ENCODE peak calls at places on chromosomes 16 and 17, in eight cellular contexts. B is stomach, C is suprapubic skin, H is esophagus squamous epithelium, X is Peyer's patch, N is gastrocnemius medialis, K is A549, F is HCT116. D is an unnamed sample.

GRCh38 chr17:44284024-44284400 is 16.1 kb upstream of the SLC4A1 start:
- DNase-seq in B (no peak), C (no peak), H (no peak), X (no peak), N (no peak), K (no peak), F (no peak), D (no peak)

GRCh38 chr17:43857141-43857540 is 10.2 kb downstream of the CD300LG start:
- DNase-seq in B (no peak), C (no peak), H (no peak), X (no peak), N (no peak), K (no peak), F (no peak), D (no peak)

GRCh38 chr17:8320990-8321389 is 10.9 kb downstream of the ARHGEF15 start:
- DNase-seq in B (no peak), C (no peak), H (no peak), X (no peak), N (no peak), K (peak), F (peak), D (no peak)

GRCh38 chr17:10198509-10199249 is at the start of gene GAS7:
- DNase-seq in B (peak), C (peak), H (no peak), X (peak), N (peak), K (no peak), F (no peak), D (no peak)

GRCh38 chr17:720706-721539 is 6.3 kb upstream of the VPS53 start:
- DNase-seq in B (no peak), C (no peak), H (no peak), X (no peak), N (no peak), K (no peak), F (no peak), D (no peak)

GRCh38 chr17:82489117-82489516 is 30.4 kb upstream of the FOXK2 start:
- DNase-seq in B (no peak), C (peak), H (no peak), X (no peak), N (peak), K (no peak), F (no peak), D (no peak)

GRCh38 chr17:15918661-15919259 is 26.2 kb upstream of the ADORA2B start:
- DNase-seq in B (peak), C (no peak), H (no peak), X (no peak), N (no peak), K (peak), F (no peak), D (no peak)

GRCh38 chr16:10957771-10958486 is 13.6 kb downstream of the CLEC16A start:
- DNase-seq in B (no peak), C (no peak), H (no peak), X (no peak), N (no peak), K (no peak), F (no peak), D (peak)

GRCh38 chr16:57794849-57795430 is 7.4 kb downstream of the KIFC3 start:
- DNase-seq in B (no peak), C (no peak), H (no peak), X (no peak), N (no peak), K (no peak), F (no peak), D (no peak)

GRCh38 chr17:12990041-12990808 is 27.6 kb downstream of the ELAC2 start:
- DNase-seq in B (peak), C (no peak), H (no peak), X (no peak), N (peak), K (no peak), F (no peak), D (no peak)

GRCh38 chr17:67266496-67266895 is 21.5 kb upstream of the HELZ start:
- DNase-seq in B (no peak), C (no peak), H (no peak), X (no peak), N (no peak), K (no peak), F (no peak), D (no peak)

GRCh38 chr17:57508706-57509105 is 236.4 kb downstream of the CCDC182 start:
- DNase-seq in B (no peak), C (no peak), H (no peak), X (no peak), N (no peak), K (no peak), F (no peak), D (no peak)

GRCh38 chr16:65032397-65032796 is 89.5 kb downstream of the CDH11 start:
- DNase-seq in B (no peak), C (no peak), H (no peak), X (no peak), N (no peak), K (no peak), F (no peak), D (no peak)

GRCh38 chr16:67447508-67448076 is 16.7 kb downstream of the HSD11B2 start:
- DNase-seq in B (peak), C (no peak), H (no peak), X (no peak), N (peak), K (peak), F (peak), D (peak)

GRCh38 chr17:7878234-7878633 is 10.4 kb upstream of the CHD3 start:
- DNase-seq in B (no peak), C (no peak), H (no peak), X (no peak), N (no peak), K (no peak), F (no peak), D (no peak)

GRCh38 chr16:19704321-19705130 is 13.5 kb downstream of the KNOP1 start:
- DNase-seq in B (no peak), C (no peak), H (no peak), X (no peak), N (peak), K (peak), F (no peak), D (no peak)

GRCh38 chr17:68491381-68491849 is 20.8 kb upstream of the PRKAR1A start:
- DNase-seq in B (no peak), C (no peak), H (no peak), X (peak), N (peak), K (no peak), F (no peak), D (no peak)

GRCh38 chr17:45077643-45078042 is 16.5 kb downstream of the NMT1 start:
- DNase-seq in B (no peak), C (no peak), H (no peak), X (no peak), N (no peak), K (no peak), F (no peak), D (no peak)

GRCh38 chr16:78407191-78407590 is 307.7 kb downstream of the WWOX start:
- DNase-seq in B (no peak), C (no peak), H (no peak), X (no peak), N (no peak), K (no peak), F (no peak), D (no peak)

GRCh38 chr16:85273293-85273692 is 161.0 kb upstream of the CIBAR2 start:
- DNase-seq in B (no peak), C (no peak), H (no peak), X (no peak), N (no peak), K (no peak), F (no peak), D (no peak)

GRCh38 chr16:12271006-12271405 is 294.5 kb downstream of the SNX29 start:
- DNase-seq in B (no peak), C (no peak), H (no peak), X (no peak), N (no peak), K (peak), F (peak), D (no peak)

GRCh38 chr16:2483160-2483559 is 8.2 kb downstream of the TBC1D24 start:
- DNase-seq in B (no peak), C (no peak), H (no peak), X (no peak), N (no peak), K (no peak), F (no peak), D (no peak)

GRCh38 chr17:66335797-66336196 is 33.4 kb downstream of the PRKCA start:
- DNase-seq in B (no peak), C (no peak), H (no peak), X (no peak), N (no peak), K (no peak), F (no peak), D (no peak)

GRCh38 chr17:14827394-14827793 is 437.7 kb downstream of the PMP22 start:
- DNase-seq in B (no peak), C (no peak), H (no peak), X (no peak), N (no peak), K (no peak), F (no peak), D (no peak)

GRCh38 chr16:2086136-2086742 is 38.5 kb downstream of the TSC2 start:
- DNase-seq in B (peak), C (no peak), H (no peak), X (no peak), N (no peak), K (no peak), F (no peak), D (no peak)

GRCh38 chr16:87601322-87602004 is 845 bp upstream of the JPH3 start:
- DNase-seq in B (no peak), C (no peak), H (no peak), X (no peak), N (no peak), K (no peak), F (no peak), D (no peak)

GRCh38 chr16:66432429-66432828 is 5.3 kb downstream of the BEAN1 start:
- DNase-seq in B (no peak), C (no peak), H (no peak), X (no peak), N (no peak), K (no peak), F (no peak), D (no peak)

DNA sequence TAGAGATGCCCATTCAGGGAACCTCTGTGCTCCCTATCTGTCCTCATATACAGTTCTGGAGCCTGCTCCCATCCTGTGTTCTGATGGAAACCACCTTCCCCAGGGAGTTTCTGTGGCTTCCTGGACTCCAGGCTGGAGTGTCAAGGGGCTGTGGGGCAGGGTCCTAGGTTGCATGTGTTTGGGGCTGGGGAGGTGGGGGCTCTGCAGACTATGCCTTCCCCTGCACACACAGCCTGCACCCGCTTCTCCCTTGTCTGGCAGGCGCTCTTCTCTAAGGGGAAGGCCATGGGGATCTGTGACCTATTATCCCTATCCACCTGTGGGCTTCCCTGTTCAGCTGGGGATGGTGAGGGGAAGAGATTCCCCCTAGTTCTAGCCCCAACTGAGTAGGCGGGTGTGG is 14.3 kb downstream of the RARA start:
- DNase-seq in B (no peak), C (no peak), H (no peak), X (no peak), N (no peak), K (no peak), F (no peak), D (no peak)
- TF ChIP-seq POLR2A in B (no peak), C (no peak), H (no peak), X (no peak), N (no peak), K (no peak), F (no peak), D (no peak)

DNA sequence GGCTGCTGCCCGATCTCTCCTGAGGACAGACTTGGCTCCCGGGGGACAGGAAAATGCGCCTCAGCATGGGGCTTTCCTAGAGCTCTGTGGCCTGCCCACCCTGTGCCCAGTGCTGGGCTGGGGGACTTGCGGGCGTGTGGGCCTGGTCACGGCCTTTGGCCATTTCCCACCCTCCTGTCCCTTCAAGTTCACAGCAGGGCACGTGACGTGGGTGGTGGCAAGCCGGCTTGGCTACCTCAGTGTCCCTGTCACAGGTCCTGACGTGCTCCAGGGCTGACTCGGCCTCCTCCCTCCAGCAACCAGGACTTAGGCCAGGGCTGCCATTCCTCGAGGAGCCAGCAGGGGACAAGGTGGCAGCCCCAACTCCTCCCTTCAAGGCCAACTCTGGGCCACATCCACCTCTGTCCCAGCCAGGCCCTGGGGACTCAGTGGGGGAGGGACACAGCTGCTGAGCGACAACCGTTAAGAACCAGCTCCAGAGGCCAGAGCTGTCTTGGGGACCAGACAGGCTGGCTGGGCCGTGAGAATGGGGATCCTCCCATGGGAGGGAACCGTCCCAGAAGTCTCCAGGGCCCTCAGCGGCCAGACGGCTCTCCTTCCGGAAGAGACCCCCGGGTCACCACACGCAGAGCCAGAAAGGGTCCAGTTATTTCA is 981 bp upstream of the UNC13D start:
- DNase-seq in B (peak), C (peak), H (no peak), X (peak), N (peak), K (peak), F (peak), D (peak)
- TF ChIP-seq POLR2A in B (peak), C (no peak), H (no peak), X (no peak), N (peak), K (no peak), F (no peak), D (peak)

DNA sequence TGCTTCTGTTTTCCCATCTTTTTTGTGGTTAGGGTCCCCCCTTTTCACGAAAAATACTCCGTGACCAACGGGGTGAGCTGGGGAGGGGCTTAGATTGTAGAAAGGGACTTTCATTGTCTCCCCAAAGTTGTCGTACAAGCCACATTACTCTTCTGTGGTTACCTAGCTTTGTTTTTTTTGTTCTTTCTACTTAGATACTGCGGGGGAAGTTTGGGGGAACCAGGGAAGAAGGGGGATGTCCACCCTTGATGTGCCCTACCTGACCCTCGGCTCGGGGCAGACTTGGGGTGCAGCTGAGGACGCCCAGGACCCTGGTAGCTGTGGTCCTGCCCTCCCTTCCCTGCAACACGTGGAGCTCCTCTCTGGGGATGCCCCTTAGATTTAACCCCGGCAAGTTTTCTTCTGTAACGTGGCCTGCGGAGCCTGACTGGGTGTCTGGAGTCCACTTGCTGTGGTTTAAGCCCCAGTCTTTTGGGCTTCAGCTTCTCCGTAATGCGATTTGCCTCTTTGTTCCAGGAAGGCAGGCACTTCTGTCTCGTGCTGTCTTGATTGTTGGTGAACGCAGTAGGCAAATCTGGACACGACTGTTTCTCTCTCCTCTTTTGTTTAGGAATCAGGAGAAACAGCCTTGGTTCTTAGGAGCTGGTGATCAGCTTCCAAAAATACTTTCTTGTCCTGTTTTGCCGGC is 895 bp downstream of the ABCC1 start:
- DNase-seq in B (peak), C (no peak), H (no peak), X (peak), N (peak), K (no peak), F (no peak), D (peak)
- TF ChIP-seq POLR2A in B (no peak), C (no peak), H (no peak), X (no peak), N (no peak), K (no peak), F (no peak), D (no peak)

GRCh38 chr17:34364741-34365140 is 1.7 kb upstream of the CCL1 start:
- DNase-seq in B (no peak), C (no peak), H (no peak), X (no peak), N (no peak), K (no peak), F (no peak), D (no peak)

GRCh38 chr17:34367486-34368270 is 4.6 kb upstream of the CCL1 start:
- DNase-seq in B (no peak), C (no peak), H (no peak), X (no peak), N (no peak), K (no peak), F (no peak), D (no peak)

GRCh38 chr17:34366529-34367107 is 3.6 kb upstream of the CCL1 start:
- DNase-seq in B (no peak), C (no peak), H (no peak), X (no peak), N (no peak), K (no peak), F (no peak), D (no peak)

GRCh38 chr17:34365340-34365739 is 2.3 kb upstream of the CCL1 start:
- DNase-seq in B (no peak), C (no peak), H (no peak), X (no peak), N (no peak), K (no peak), F (no peak), D (no peak)

GRCh38 chr17:34366051-34366450 is 3.0 kb upstream of the CCL1 start:
- DNase-seq in B (no peak), C (no peak), H (no peak), X (no peak), N (no peak), K (no peak), F (no peak), D (no peak)
- TF ChIP-seq POLR2A in B (no peak), C (no peak), H (no peak), X (no peak), N (no peak), K (no peak), F (no peak), D (no peak)

GRCh38 chr17:48553837-48554236 is 8.9 kb upstream of the HOXB2 start:
- DNase-seq in B (no peak), C (no peak), H (no peak), X (no peak), N (no peak), K (no peak), F (no peak), D (no peak)

GRCh38 chr17:48554412-48555090 is 9.6 kb upstream of the HOXB2 start:
- DNase-seq in B (no peak), C (no peak), H (no peak), X (no peak), N (no peak), K (peak), F (no peak), D (no peak)

GRCh38 chr17:48556534-48557401 is 11.9 kb upstream of the HOXB2 start:
- DNase-seq in B (no peak), C (no peak), H (no peak), X (no peak), N (no peak), K (no peak), F (no peak), D (no peak)

GRCh38 chr17:48555183-48555615 is 10.3 kb upstream of the HOXB2 start:
- DNase-seq in B (no peak), C (no peak), H (no peak), X (no peak), N (no peak), K (peak), F (no peak), D (peak)

DNA sequence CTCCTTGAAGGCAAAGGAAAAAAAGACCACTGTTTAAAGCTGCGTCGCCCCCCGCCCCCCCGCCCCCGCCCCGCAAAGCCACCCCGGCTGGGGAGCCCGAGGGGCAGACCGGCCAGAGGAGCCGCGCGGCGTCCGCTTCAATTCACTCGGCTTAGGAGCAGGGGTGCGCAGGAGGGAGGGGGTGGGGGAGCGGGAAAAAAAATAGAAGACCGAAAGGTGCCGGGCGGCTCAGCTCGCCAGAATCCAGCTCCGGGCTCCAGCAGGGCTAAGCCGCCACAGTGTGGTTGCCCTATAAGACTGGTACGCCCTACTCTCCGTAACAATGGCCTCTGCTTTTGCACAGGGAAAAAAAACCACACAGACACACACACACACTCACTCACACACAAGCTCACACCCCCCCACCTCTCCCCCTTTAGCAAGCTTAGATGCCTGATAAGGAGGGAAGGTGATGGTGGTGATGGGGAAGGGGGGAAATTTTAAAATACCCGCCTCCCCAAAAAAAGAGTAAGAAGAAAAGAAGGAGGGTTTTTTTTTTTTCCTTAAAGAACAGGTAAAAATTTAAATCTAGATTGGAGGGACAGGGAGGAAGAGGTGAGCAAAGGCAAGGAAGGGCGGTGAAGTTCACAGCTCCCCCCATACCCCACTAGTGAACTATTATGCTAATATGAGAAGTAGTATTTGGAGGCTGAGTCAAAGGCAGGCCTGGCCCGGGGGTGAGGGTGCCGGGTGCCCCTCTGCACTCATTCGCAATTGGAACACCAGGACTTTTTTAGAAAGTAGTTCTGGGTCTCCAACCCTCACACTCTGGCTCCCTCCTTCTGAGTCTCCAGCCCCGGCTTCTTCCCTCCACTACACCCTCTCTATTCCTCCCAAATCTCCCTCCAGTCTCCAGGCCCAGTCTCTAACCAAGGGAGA is 11.0 kb upstream of the HOXB2 start:
- DNase-seq in B (no peak), C (no peak), H (no peak), X (no peak), N (no peak), K (peak), F (no peak), D (no peak)
- TF ChIP-seq POLR2A in B (no peak), C (no peak), H (no peak), X (no peak), N (no peak), K (no peak), F (no peak), D (no peak)